ENCODE peak calls at places on chromosomes 16 and 17, in seven cellular contexts. D is upper lobe of left lung, O is spleen, I is gastrocnemius medialis, B is tibial nerve, F is testis, T is NB4. Y is an unnamed sample.

GRCh38 chr17:49414271-49414621 is 436 bp downstream of the PHB1 start:
- DNase-seq in F (no peak), I (no peak), O (no peak), T (no peak), D (no peak), B (no peak), Y (no peak)

GRCh38 chr16:27514806-27515205 is 34.9 kb downstream of the GTF3C1 start:
- DNase-seq in O (peak), D (no peak), F (no peak), I (no peak), T (no peak), B (no peak), Y (no peak)

GRCh38 chr17:64480951-64481350 is 15.9 kb downstream of the POLG2 start:
- DNase-seq in T (no peak), B (no peak), O (no peak), D (no peak), F (no peak), I (no peak), Y (no peak)

GRCh38 chr17:17179371-17179827 is 26.7 kb downstream of the PLD6 start:
- DNase-seq in I (no peak), F (no peak), B (no peak), T (no peak), D (no peak), O (no peak), Y (no peak)

GRCh38 chr17:33328129-33328528 is 35.0 kb upstream of the ASIC2 start:
- DNase-seq in B (no peak), I (no peak), O (no peak), F (no peak), D (no peak), T (peak), Y (no peak)

GRCh38 chr17:45043813-45044540 is 7.5 kb downstream of the DCAKD start:
- DNase-seq in T (no peak), F (no peak), I (no peak), O (no peak), B (no peak), D (no peak), Y (no peak)

GRCh38 chr17:35244345-35245195 is 1.7 kb downstream of the SLFN5 start:
- DNase-seq in T (peak), F (peak), B (peak), D (peak), I (peak), O (peak), Y (peak)

GRCh38 chr17:73271078-73271477 is 9.4 kb upstream of the CPSF4L start:
- DNase-seq in T (peak), O (no peak), I (no peak), B (no peak), D (no peak), F (no peak), Y (no peak)

GRCh38 chr17:72378414-72379395 is 257.9 kb downstream of the SOX9 start:
- DNase-seq in I (no peak), B (no peak), D (no peak), F (no peak), T (no peak), O (no peak), Y (no peak)

GRCh38 chr16:54026456-54026855 is 260.1 kb downstream of the IRX3 start:
- DNase-seq in O (no peak), F (no peak), D (no peak), B (no peak), T (no peak), I (no peak), Y (no peak)

GRCh38 chr17:79797492-79798295 is 817 bp upstream of the CBX8 start:
- DNase-seq in F (no peak), I (no peak), B (no peak), T (peak), D (no peak), O (peak), Y (no peak)

GRCh38 chr17:16484445-16485169 is 7.4 kb downstream of the LRRC75A start:
- DNase-seq in I (no peak), B (no peak), T (no peak), F (peak), D (no peak), O (peak), Y (no peak)

GRCh38 chr17:10135539-10136257 is 62.7 kb downstream of the GAS7 start:
- DNase-seq in I (peak), B (peak), D (peak), T (peak), F (peak), O (no peak), Y (peak)

GRCh38 chr16:58047557-58048348 is 22.2 kb downstream of the MMP15 start:
- DNase-seq in F (no peak), O (peak), B (no peak), D (no peak), I (no peak), T (no peak), Y (no peak)

GRCh38 chr16:30379165-30379783 is 3.1 kb downstream of the SEPTIN1 start:
- DNase-seq in B (no peak), F (no peak), I (no peak), D (no peak), O (no peak), T (no peak), Y (peak)

GRCh38 chr16:31277659-31278260 is 18.0 kb downstream of the ITGAM start:
- DNase-seq in F (no peak), O (peak), B (no peak), I (no peak), T (no peak), D (no peak), Y (peak)

GRCh38 chr17:4766199-4766598 is 5.5 kb upstream of the TM4SF5 start:
- DNase-seq in B (no peak), D (peak), T (peak), O (no peak), F (no peak), I (no peak), Y (no peak)

GRCh38 chr17:151886-152859 is 14.8 kb downstream of the SCGB1C2 start:
- DNase-seq in B (no peak), F (no peak), O (peak), T (no peak), I (no peak), D (no peak), Y (peak)

GRCh38 chr16:51048544-51048943 is 102.5 kb downstream of the SALL1 start:
- DNase-seq in D (no peak), B (no peak), O (no peak), T (peak), I (no peak), F (no peak), Y (no peak)

GRCh38 chr17:64460955-64461354 is 12.0 kb downstream of the MILR1 start:
- DNase-seq in T (no peak), D (no peak), I (no peak), O (no peak), F (peak), B (no peak), Y (no peak)

GRCh38 chr16:85376292-85377095 is 236.6 kb upstream of the GSE1 start:
- DNase-seq in O (no peak), D (no peak), I (peak), B (no peak), T (no peak), F (peak), Y (no peak)

GRCh38 chr17:43536236-43537088 is 9.7 kb downstream of the ETV4 start:
- DNase-seq in D (no peak), O (peak), I (no peak), F (no peak), T (peak), B (no peak), Y (no peak)

GRCh38 chr16:73735018-73735417 is 561.6 kb upstream of the PSMD7 start:
- DNase-seq in T (no peak), I (no peak), D (no peak), B (no peak), F (no peak), O (no peak), Y (no peak)

GRCh38 chr16:8905168-8905762 is 23.1 kb downstream of the LITAFD start:
- DNase-seq in D (no peak), I (no peak), T (peak), B (no peak), F (no peak), O (no peak), Y (peak)

GRCh38 chr16:77946834-77947233 is 75.5 kb upstream of the CLEC3A start:
- DNase-seq in T (no peak), F (no peak), D (no peak), O (no peak), B (no peak), I (no peak), Y (no peak)

GRCh38 chr17:82217120-82217529 is 4.5 kb upstream of the CCDC57 start:
- DNase-seq in D (peak), F (no peak), T (no peak), B (no peak), I (peak), O (peak), Y (peak)

GRCh38 chr17:19955099-19955498 is 22.5 kb downstream of the AKAP10 start:
- DNase-seq in O (no peak), B (no peak), T (no peak), F (no peak), D (no peak), I (no peak), Y (no peak)

GRCh38 chr17:49694847-49695697 is 12.7 kb downstream of the SLC35B1 start:
- DNase-seq in B (peak), O (peak), F (peak), I (peak), T (peak), D (peak), Y (peak)

GRCh38 chr16:85586360-85587145 is 26.6 kb upstream of the GSE1 start:
- DNase-seq in I (peak), F (peak), O (no peak), B (no peak), T (no peak), D (no peak), Y (no peak)

DNA sequence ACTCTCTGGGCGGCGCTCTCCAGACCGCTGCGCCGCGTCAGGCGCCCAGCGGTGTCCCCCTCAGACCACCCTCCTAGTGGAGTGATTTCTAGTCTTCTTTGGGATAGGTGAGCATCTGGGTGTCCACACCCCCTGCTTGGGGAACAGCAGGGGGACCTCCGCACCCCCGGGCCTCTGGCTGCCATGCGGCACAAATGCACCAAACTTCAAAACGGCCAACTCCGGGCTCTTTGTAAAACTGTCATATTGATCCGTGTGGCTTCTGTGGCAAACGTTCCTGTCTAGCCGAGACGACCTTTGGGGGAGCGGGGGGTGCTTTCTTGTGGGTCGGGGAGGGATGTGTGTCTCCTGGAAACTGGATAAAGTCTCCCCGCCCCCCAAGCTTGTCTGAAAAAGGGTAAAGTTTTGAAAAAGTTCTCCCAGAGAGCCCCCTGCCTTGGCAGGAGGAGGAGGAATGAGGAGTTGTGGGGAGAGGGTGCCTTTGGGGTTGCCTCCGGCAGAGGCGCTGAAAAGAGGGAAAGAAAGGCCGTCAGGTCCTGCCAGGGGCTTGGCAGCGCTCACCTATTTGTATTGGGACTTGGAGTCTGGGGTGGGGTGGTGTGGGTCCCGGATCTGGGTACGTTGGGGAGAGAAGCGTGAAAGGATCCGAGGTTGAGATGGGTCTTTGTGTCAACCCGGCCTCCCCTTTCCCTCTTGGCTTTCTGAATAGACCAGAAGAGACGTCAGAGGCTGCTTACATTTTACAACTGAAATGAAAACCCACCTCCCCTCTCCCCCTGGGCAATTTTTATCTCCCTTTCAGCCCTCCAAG is 2.2 kb upstream of the CHD3 start:
- DNase-seq in T (peak), D (peak), O (no peak), B (no peak), F (peak), I (no peak), Y (peak)
- TF ChIP-seq POLR2A in T (no peak), D (no peak), O (no peak), B (no peak), F (no peak), I (no peak), Y (no peak)

DNA sequence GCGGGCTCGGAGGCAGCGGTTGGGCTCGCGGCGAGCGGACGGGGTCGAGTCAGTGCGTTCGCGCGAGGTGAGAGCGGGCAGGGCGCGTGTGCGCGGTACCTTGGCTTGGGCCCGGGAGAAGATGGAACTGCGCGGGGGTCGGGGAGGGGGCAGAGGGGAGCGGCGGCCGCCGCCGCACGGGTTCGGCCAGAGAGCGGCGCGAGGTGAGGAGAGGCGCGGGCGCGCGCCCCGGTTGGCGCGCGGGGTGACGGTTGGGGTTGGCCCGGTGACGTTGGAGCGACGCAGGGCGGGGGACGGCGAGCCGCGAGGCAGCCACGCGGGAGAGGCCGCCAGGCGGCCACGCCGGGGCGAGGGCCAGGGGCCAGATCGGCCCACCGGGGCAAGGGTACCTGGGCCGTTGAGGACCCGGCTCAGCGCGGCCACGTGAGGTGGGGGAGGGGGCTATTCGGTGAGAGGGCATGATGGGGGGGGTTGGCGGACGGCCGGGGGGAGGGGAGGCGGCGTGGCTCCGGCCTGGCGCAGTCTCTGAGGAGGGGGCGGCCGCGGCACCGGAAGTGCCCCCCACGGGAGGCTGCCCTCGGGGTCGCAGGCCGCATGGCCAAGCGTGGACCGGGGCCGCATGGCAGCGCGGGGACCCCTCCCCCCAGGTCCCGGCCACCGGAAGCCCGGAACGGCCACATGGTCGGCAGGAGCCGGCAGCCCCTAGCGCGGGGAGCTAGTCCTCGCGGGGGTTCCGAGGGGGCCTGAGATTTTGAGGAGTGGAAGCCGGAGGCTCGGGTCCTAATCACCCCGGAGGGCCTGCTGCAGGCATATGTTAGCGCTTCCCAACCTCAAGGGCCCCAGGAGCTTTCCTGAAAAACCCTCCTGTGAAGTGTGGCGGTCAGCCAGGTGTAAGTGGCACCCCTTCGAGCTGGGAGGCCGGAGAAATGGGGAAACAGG is 527 bp downstream of the EIF5A start:
- DNase-seq in I (peak), O (peak), F (peak), B (no peak), D (peak), T (peak), Y (peak)
- TF ChIP-seq CTCF in I (peak), O (peak), F (no peak), B (peak), D (no peak), T (no peak), Y (no peak)

GRCh38 chr16:1820973-1821290 is 5.7 kb downstream of the HAGH start:
- DNase-seq in O (no peak), I (no peak), F (no peak), T (no peak), B (no peak), D (no peak), Y (no peak)

GRCh38 chr16:1818204-1818872 is 8.3 kb downstream of the HAGH start:
- DNase-seq in D (no peak), O (peak), F (no peak), I (no peak), T (no peak), B (no peak), Y (no peak)

GRCh38 chr16:1818873-1819525 is 7.6 kb downstream of the HAGH start:
- DNase-seq in T (no peak), I (no peak), D (no peak), B (no peak), O (peak), F (no peak), Y (no peak)

GRCh38 chr16:1820096-1820972 is 6.3 kb downstream of the HAGH start:
- DNase-seq in F (no peak), B (no peak), T (no peak), O (peak), D (no peak), I (no peak), Y (no peak)

GRCh38 chr16:1819611-1820010 is 7.0 kb downstream of the HAGH start:
- DNase-seq in F (no peak), B (no peak), O (peak), I (no peak), T (no peak), D (no peak), Y (no peak)
- H3K4me3 ChIP-seq in F (no peak), B (no peak), O (no peak), I (no peak), T (no peak), D (no peak), Y (no peak)

GRCh38 chr17:68035523-68036303 is at the start of gene KPNA2:
- DNase-seq in I (peak), F (peak), D (peak), T (peak), O (peak), B (peak), Y (peak)
- TF ChIP-seq POLR2A in I (peak), F (no peak), D (peak), T (peak), O (no peak), B (peak), Y (no peak)

Y was measured in lower leg skin.